ENCODE peak calls at places on chromosomes 3 and 15, in six cellular contexts. K, T, O, B, M and A are unnamed samples.

GRCh38 chr3:196894557-196895295 is 27.0 kb downstream of the SENP5 start:
- DNase-seq in K (no peak), T (no peak), O (no peak), B (no peak), M (no peak), A (no peak)

GRCh38 chr15:83446904-83447708 is at the start of gene SH3GL3:
- DNase-seq in K (peak), T (peak), O (peak), B (peak), M (peak), A (peak)

GRCh38 chr3:11530153-11530721 is 113.5 kb downstream of the VGLL4 start:
- DNase-seq in K (no peak), T (peak), O (no peak), B (no peak), M (no peak), A (peak)

GRCh38 chr15:99340347-99340746 is 89.1 kb downstream of the LRRC28 start:
- DNase-seq in K (no peak), T (no peak), O (no peak), B (no peak), M (no peak), A (no peak)

GRCh38 chr15:65006876-65007275 is 17.2 kb upstream of the SPG21 start:
- DNase-seq in K (no peak), T (no peak), O (no peak), B (no peak), M (no peak), A (no peak)

GRCh38 chr3:167493240-167493639 is 19.4 kb upstream of the SERPINI2 start:
- DNase-seq in K (peak), T (no peak), O (no peak), B (no peak), M (no peak), A (peak)

GRCh38 chr3:12875857-12876451 is 34.6 kb upstream of the RPL32 start:
- DNase-seq in K (peak), T (peak), O (peak), B (peak), M (no peak), A (peak)

GRCh38 chr3:40207796-40208195 is 101.7 kb upstream of the EIF1B start:
- DNase-seq in K (no peak), T (no peak), O (no peak), B (no peak), M (no peak), A (peak)

GRCh38 chr3:62007036-62007435 is 366.3 kb downstream of the FEZF2 start:
- DNase-seq in K (no peak), T (no peak), O (no peak), B (no peak), M (no peak), A (no peak)

GRCh38 chr15:85380860-85381535 is 595 bp downstream of the AKAP13 start:
- DNase-seq in K (peak), T (no peak), O (peak), B (peak), M (peak), A (no peak)

GRCh38 chr15:78651007-78651406 is 10.0 kb upstream of the CHRNB4 start:
- DNase-seq in K (no peak), T (no peak), O (no peak), B (no peak), M (no peak), A (no peak)

GRCh38 chr3:132253262-132253878 is 63.8 kb upstream of the ACP3 start:
- DNase-seq in K (peak), T (peak), O (no peak), B (no peak), M (no peak), A (peak)

GRCh38 chr15:75455424-75455981 is 4.0 kb upstream of the SIN3A start:
- DNase-seq in K (peak), T (peak), O (peak), B (peak), M (peak), A (peak)

GRCh38 chr3:45486926-45487325 is 98.5 kb downstream of the LARS2 start:
- DNase-seq in K (no peak), T (no peak), O (no peak), B (no peak), M (no peak), A (no peak)

GRCh38 chr3:84904819-84905555 is 53.8 kb upstream of the CADM2 start:
- DNase-seq in K (peak), T (no peak), O (peak), B (no peak), M (no peak), A (no peak)

GRCh38 chr3:47113669-47114365 is 50.1 kb downstream of the SETD2 start:
- DNase-seq in K (no peak), T (peak), O (no peak), B (no peak), M (no peak), A (peak)

GRCh38 chr3:163422671-163423070 is 1655.6 kb downstream of the SI start:
- DNase-seq in K (no peak), T (no peak), O (peak), B (no peak), M (no peak), A (no peak)

GRCh38 chr15:62779041-62779810 is 263.3 kb upstream of the TPM1 start:
- DNase-seq in K (no peak), T (peak), O (no peak), B (no peak), M (no peak), A (peak)

GRCh38 chr15:57551717-57552677 is 39.7 kb upstream of the MYZAP start:
- DNase-seq in K (no peak), T (peak), O (no peak), B (no peak), M (peak), A (peak)

GRCh38 chr3:190323241-190323617 is 983 bp upstream of the CLDN1 start:
- DNase-seq in K (no peak), T (no peak), O (no peak), B (no peak), M (no peak), A (peak)

GRCh38 chr3:98893740-98894139 is 7.8 kb downstream of the DCBLD2 start:
- DNase-seq in K (peak), T (no peak), O (no peak), B (no peak), M (no peak), A (peak)

GRCh38 chr3:150040097-150040496 is 69.4 kb upstream of the PFN2 start:
- DNase-seq in K (no peak), T (no peak), O (no peak), B (no peak), M (no peak), A (no peak)

GRCh38 chr15:92902723-92903587 is 2.8 kb downstream of the CHD2 start:
- DNase-seq in K (no peak), T (no peak), O (no peak), B (no peak), M (no peak), A (peak)

GRCh38 chr3:113847664-113848461 is 9.3 kb downstream of the GRAMD1C start:
- DNase-seq in K (no peak), T (no peak), O (no peak), B (no peak), M (no peak), A (no peak)

GRCh38 chr3:179969525-179969924 is 67.2 kb downstream of the PEX5L start:
- DNase-seq in K (no peak), T (peak), O (no peak), B (no peak), M (no peak), A (peak)

GRCh38 chr3:125431912-125432587 is 56.9 kb upstream of the ZNF148 start:
- DNase-seq in K (no peak), T (peak), O (no peak), B (no peak), M (no peak), A (no peak)

GRCh38 chr3:41111011-41111410 is 88.3 kb upstream of the CTNNB1 start:
- DNase-seq in K (no peak), T (no peak), O (no peak), B (no peak), M (no peak), A (no peak)

GRCh38 chr15:67186226-67186649 is 68.2 kb downstream of the AAGAB start:
- DNase-seq in K (no peak), T (no peak), O (peak), B (peak), M (no peak), A (peak)

GRCh38 chr15:72205273-72205672 is 7.7 kb upstream of the GRAMD2A start:
- DNase-seq in K (no peak), T (no peak), O (no peak), B (no peak), M (no peak), A (no peak)

GRCh38 chr3:47527952-47528718 is 14.6 kb upstream of the ELP6 start:
- DNase-seq in K (no peak), T (no peak), O (no peak), B (no peak), M (no peak), A (no peak)

GRCh38 chr3:59256233-59256632 is 206.4 kb upstream of the CFAP20DC start:
- DNase-seq in K (no peak), T (no peak), O (no peak), B (no peak), M (no peak), A (peak)
- H3K4me3 ChIP-seq in K (no peak), T (no peak), O (no peak), B (no peak), M (no peak), A (no peak)

GRCh38 chr3:72446406-72447058 is 401.7 kb downstream of the SHQ1 start:
- DNase-seq in K (no peak), T (no peak), O (no peak), B (peak), M (no peak), A (peak)
- H3K4me3 ChIP-seq in K (peak), T (peak), O (peak), B (peak), M (peak), A (peak)

GRCh38 chr15:25862469-25863066 is 559 bp downstream of the ATP10A start:
- DNase-seq in K (no peak), T (no peak), O (no peak), B (peak), M (no peak), A (peak)
- H3K4me3 ChIP-seq in K (no peak), T (peak), O (peak), B (peak), M (peak), A (peak)

GRCh38 chr3:25456723-25457122 is 28.7 kb downstream of the RARB start:
- DNase-seq in K (no peak), T (no peak), O (no peak), B (no peak), M (no peak), A (no peak)

GRCh38 chr3:25452185-25452584 is 24.1 kb downstream of the RARB start:
- DNase-seq in K (no peak), T (no peak), O (no peak), B (no peak), M (no peak), A (no peak)

GRCh38 chr3:25454411-25454927 is 26.4 kb downstream of the RARB start:
- DNase-seq in K (no peak), T (no peak), O (no peak), B (no peak), M (no peak), A (no peak)

GRCh38 chr3:25455316-25456232 is 27.5 kb downstream of the RARB start:
- DNase-seq in K (peak), T (peak), O (peak), B (no peak), M (peak), A (peak)

DNA sequence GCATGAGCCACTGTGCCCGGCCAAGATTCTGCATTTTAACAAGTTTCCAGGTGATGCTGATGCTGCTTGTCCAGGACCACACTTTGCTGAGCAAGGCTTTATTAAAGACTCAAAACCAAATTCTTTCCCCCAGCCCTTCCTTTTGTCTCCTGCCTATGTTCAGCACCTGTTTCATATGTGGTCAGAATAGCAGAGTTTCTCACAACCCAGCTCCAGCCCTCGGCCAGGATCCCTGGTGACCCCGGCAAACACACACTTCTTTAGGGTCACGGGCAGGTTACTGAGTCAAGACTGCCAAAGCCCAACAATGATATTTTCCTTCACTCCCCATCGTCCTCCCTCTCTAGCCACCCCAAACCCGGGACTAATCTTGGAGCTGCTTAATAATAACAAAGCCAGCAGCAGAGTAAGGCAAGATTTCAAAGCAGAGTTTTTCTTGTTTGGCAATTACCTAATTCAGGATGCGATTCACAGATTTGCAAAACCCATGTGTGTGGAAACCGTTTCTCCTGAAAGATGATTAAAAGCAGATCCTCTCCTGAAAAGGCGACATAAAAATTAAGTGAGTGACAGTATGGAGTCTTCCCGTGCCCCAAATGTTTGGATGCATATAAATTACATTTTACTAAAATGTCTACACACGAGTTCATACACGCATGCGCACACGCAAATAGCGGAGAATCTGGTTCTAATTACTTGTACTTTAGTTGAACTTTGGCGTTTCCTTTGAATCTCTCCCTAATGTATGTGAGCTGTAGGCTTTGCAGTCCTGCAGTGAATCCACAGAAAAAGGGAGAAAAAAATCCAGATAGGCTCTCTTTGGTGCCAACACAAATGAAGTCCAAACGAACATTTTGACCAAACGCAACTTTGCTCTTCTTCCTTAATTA is 25.7 kb downstream of the RARB start:
- DNase-seq in K (peak), T (peak), O (no peak), B (no peak), M (no peak), A (peak)
- H3K4me3 ChIP-seq in K (peak), T (peak), O (peak), B (no peak), M (no peak), A (peak)

DNA sequence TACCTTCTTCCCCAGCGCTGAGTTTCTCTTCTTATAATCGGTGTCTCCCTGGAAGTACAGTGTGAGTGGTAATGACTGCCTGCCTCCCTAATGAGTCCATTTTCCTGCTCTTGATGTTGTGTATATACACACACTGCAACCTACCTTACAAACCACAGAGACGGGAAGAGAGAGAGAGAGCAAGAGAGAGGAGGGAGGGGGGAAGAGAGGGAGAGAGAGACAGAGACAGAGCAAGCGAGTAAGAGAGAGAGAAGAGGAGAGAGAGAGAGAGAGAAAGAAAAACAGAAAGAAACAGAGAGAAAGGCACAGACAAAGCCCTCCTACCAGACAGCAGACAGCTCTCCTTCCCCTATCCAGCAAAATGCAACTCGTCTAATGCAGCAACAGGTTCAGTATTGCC is 46.9 kb downstream of the ZBTB20 start:
- DNase-seq in K (peak), T (peak), O (no peak), B (peak), M (no peak), A (peak)
- H3K4me3 ChIP-seq in K (peak), T (peak), O (peak), B (peak), M (peak), A (peak)

GRCh38 chr3:156455839-156456238 is 99.1 kb downstream of the SSR3 start:
- DNase-seq in K (no peak), T (no peak), O (no peak), B (no peak), M (no peak), A (no peak)
- H3K4me3 ChIP-seq in K (no peak), T (no peak), O (no peak), B (no peak), M (no peak), A (no peak)

GRCh38 chr15:68205558-68205944 is 419 bp upstream of the CALML4 start:
- DNase-seq in K (no peak), T (no peak), O (no peak), B (no peak), M (no peak), A (no peak)
- H3K4me3 ChIP-seq in K (no peak), T (no peak), O (peak), B (peak), M (no peak), A (no peak)

GRCh38 chr3:195255176-195255500 is 15.8 kb downstream of the XXYLT1 start:
- DNase-seq in K (no peak), T (no peak), O (no peak), B (no peak), M (no peak), A (no peak)
- H3K4me3 ChIP-seq in K (no peak), T (no peak), O (no peak), B (no peak), M (no peak), A (no peak)

DNA sequence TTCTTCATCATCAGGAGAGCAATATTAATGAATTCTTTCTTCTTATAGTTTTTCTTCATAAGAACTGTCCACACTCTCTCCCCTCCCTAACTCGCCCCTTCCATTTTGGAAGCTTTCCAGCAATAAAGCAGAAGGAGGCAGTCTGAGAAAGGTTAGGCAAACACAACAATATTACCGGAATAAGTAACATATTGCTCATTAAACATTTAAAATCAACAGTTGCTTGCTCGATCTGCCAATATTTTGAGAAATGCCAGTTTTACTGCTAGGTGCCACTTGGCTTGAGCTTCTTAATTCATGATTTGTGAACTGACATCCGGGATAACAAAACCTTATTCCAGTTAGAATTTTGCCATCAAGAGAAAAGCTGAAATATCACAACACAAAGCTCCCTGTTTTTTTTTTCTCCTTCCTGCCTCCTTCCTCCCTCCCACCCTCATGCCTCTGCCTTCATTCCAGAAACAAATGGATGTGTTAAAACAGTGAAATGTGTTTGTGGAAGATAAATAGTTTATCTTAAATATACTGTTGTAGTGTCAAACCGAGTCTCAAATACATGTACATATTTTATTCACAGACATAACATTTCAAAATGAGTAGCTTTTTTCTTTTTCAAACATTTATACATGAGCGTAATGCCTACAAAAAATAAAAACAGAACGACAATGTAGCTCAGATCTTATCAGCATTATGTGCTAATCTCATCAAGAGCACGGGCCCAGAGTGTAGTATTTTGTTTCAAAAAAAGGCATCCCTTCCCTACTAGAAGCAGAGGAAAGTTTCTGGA is 253.7 kb downstream of the GAP43 start:
- DNase-seq in K (no peak), T (no peak), O (no peak), B (no peak), M (no peak), A (no peak)
- H3K4me3 ChIP-seq in K (no peak), T (peak), O (peak), B (peak), M (no peak), A (peak)